ENCODE peak calls at places on chromosomes 6 and 20, in eight cellular contexts. A is AG04450, Y is brain microvascular endothelial cell, C is ovary, D is ascending aorta, M is neural progenitor cell, H is stomach, Q is left ventricle myocardium inferior. V is an unnamed sample.

GRCh38 chr6:155013457-155013876 is 18.4 kb downstream of the TIAM2 start:
- DNase-seq in A (no peak), Y (no peak), C (no peak), D (no peak), M (no peak), H (no peak), Q (no peak), V (peak; percentile 33)

GRCh38 chr20:23078351-23078993 is 7.7 kb downstream of the CD93 start:
- DNase-seq in A (no peak), Y (no peak), C (no peak), D (no peak), M (peak; percentile 40), H (no peak), Q (no peak), V (peak; percentile 64)

GRCh38 chr6:116096979-116097816 is 3.5 kb upstream of the NT5DC1 start:
- DNase-seq in A (no peak), Y (no peak), C (no peak), D (no peak), M (no peak), H (no peak), Q (no peak), V (peak; percentile 35)

GRCh38 chr6:683742-684440 is 9.0 kb downstream of the EXOC2 start:
- DNase-seq in A (peak; percentile 79), Y (peak; percentile 92), C (no peak), D (no peak), M (peak; percentile 83), H (no peak), Q (no peak), V (peak; percentile 67)

GRCh38 chr20:37290158-37290810 is 829 bp downstream of the MANBAL start:
- DNase-seq in A (no peak), Y (no peak), C (peak; percentile 13), D (no peak), M (no peak), H (no peak), Q (no peak), V (no peak)

GRCh38 chr6:4460595-4461475 is 315.4 kb upstream of the CDYL start:
- DNase-seq in A (peak; percentile 23), Y (no peak), C (peak; percentile 36), D (peak; percentile 9), M (peak; percentile 54), H (peak; percentile 29), Q (peak; percentile 77), V (peak; percentile 53)

GRCh38 chr6:47362857-47363461 is 53.3 kb upstream of the TNFRSF21 start:
- DNase-seq in A (no peak), Y (no peak), C (no peak), D (no peak), M (no peak), H (no peak), Q (no peak), V (no peak)

GRCh38 chr6:3280091-3280490 is 21.3 kb downstream of the PSMG4 start:
- DNase-seq in A (no peak), Y (peak; percentile 22), C (no peak), D (no peak), M (no peak), H (no peak), Q (no peak), V (no peak)

GRCh38 chr6:5590187-5590586 is 328.9 kb downstream of the FARS2 start:
- DNase-seq in A (no peak), Y (no peak), C (no peak), D (no peak), M (no peak), H (no peak), Q (peak; percentile 78), V (no peak)

GRCh38 chr6:119536666-119537065 is 187.1 kb upstream of the MAN1A1 start:
- DNase-seq in A (no peak), Y (no peak), C (no peak), D (no peak), M (no peak), H (no peak), Q (no peak), V (no peak)

GRCh38 chr6:106732541-106732940 is 103.2 kb downstream of the QRSL1 start:
- DNase-seq in A (no peak), Y (no peak), C (no peak), D (no peak), M (no peak), H (no peak), Q (no peak), V (no peak)

GRCh38 chr6:13425971-13426931 is 61.1 kb downstream of the GFOD1 start:
- DNase-seq in A (no peak), Y (peak; percentile 24), C (no peak), D (no peak), M (no peak), H (no peak), Q (no peak), V (no peak)

GRCh38 chr6:2531426-2532208 is 219.1 kb downstream of the MYLK4 start:
- DNase-seq in A (peak; percentile 78), Y (peak; percentile 88), C (no peak), D (no peak), M (no peak), H (no peak), Q (no peak), V (peak; percentile 95)

GRCh38 chr6:132213191-132213590 is 188.1 kb downstream of the MOXD1 start:
- DNase-seq in A (no peak), Y (no peak), C (no peak), D (no peak), M (no peak), H (no peak), Q (no peak), V (no peak)

GRCh38 chr20:21166801-21167200 is 40.9 kb downstream of the KIZ start:
- DNase-seq in A (no peak), Y (no peak), C (no peak), D (no peak), M (no peak), H (no peak), Q (no peak), V (no peak)

GRCh38 chr6:7406743-7407142 is 17.1 kb downstream of the RIOK1 start:
- DNase-seq in A (no peak), Y (no peak), C (no peak), D (no peak), M (no peak), H (no peak), Q (no peak), V (no peak)

GRCh38 chr6:26258199-26258977 is 106.6 kb upstream of the BTN3A2 start:
- DNase-seq in A (no peak), Y (no peak), C (no peak), D (no peak), M (peak; percentile 39), H (no peak), Q (no peak), V (no peak)
- H3K4me3 ChIP-seq in A (no peak overlapping the region), Y (no peak overlapping the region), C (no peak overlapping the region), D (no peak overlapping the region), M (no peak overlapping the region), H (no peak overlapping the region), Q (no peak overlapping the region), V (no peak overlapping the region)

DNA sequence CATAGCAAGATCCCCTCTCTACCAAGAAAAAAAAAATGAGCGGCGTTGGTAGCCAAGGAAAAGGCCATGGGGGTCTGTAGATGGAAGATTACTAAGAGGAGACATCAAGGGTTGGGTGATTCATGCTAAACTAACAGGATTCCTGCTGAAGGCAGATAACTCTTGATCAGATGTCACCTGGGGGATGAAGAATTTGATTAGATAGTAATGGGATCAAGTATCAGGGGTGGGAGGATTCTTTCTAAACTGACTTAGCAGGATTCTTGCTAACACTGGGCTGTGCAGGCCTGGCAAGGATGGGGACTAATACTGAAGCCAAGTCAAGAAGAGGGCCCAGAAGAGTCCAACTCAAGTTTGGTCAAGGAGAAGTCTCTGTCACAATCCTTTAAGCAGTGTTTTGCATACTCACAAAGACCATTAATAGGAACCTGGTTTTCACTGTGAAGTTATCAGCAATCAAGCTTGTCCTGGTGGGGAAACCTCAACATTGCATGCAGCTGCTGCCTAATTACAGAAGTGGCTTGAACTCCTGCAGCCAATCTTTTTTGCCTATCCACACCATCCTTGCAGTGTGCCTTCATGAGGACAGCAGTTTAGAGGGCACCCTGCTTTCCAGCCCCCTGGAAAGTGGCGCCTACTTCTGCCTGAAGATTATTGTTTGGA is 61.3 kb downstream of the ANKRD6 start:
- DNase-seq in A (no peak), Y (no peak), C (no peak), D (no peak), M (no peak), H (no peak), Q (no peak), V (no peak)
- TF ChIP-seq CTCF in A (no peak), Y (peak; percentile 14), C (no peak), D (no peak), M (peak; percentile 32), H (no peak), Q (no peak), V (no peak)

GRCh38 chr20:51531712-51532456 is 10.6 kb downstream of the NFATC2 start:
- DNase-seq in A (no peak), Y (no peak), C (no peak), D (no peak), M (no peak), H (no peak), Q (no peak), V (no peak)

GRCh38 chr20:51534764-51535386 is 7.6 kb downstream of the NFATC2 start:
- DNase-seq in A (no peak), Y (no peak), C (no peak), D (no peak), M (no peak), H (no peak), Q (no peak), V (no peak)

GRCh38 chr20:51532577-51533191 is 9.8 kb downstream of the NFATC2 start:
- DNase-seq in A (no peak), Y (no peak), C (no peak), D (peak; percentile 57), M (no peak), H (no peak), Q (peak; percentile 52), V (peak; percentile 20)

GRCh38 chr20:51531141-51531710 is 11.3 kb downstream of the NFATC2 start:
- DNase-seq in A (no peak), Y (no peak), C (no peak), D (no peak), M (no peak), H (no peak), Q (no peak), V (no peak)

GRCh38 chr20:51533291-51534172 is 9.0 kb downstream of the NFATC2 start:
- DNase-seq in A (no peak), Y (peak; percentile 33), C (no peak), D (no peak), M (no peak), H (no peak), Q (no peak), V (peak; percentile 39)
- H3K4me3 ChIP-seq in A (no peak overlapping the region), Y (no peak overlapping the region), C (no peak overlapping the region), D (no peak overlapping the region), M (no peak overlapping the region), H (no peak overlapping the region), Q (no peak overlapping the region), V (no peak overlapping the region)

GRCh38 chr6:15444081-15444731 is 198.3 kb downstream of the JARID2 start:
- DNase-seq in A (peak; percentile 59), Y (no peak), C (peak; percentile 41), D (no peak), M (no peak), H (no peak), Q (no peak), V (no peak)

GRCh38 chr6:15447546-15448232 is 201.8 kb downstream of the JARID2 start:
- DNase-seq in A (no peak), Y (no peak), C (no peak), D (no peak), M (peak; percentile 85), H (no peak), Q (no peak), V (no peak)

GRCh38 chr6:15442467-15442866 is 196.6 kb downstream of the JARID2 start:
- DNase-seq in A (no peak), Y (no peak), C (no peak), D (no peak), M (no peak), H (no peak), Q (no peak), V (no peak)

GRCh38 chr6:15443119-15443518 is 197.2 kb downstream of the JARID2 start:
- DNase-seq in A (peak; percentile 72), Y (peak; percentile 69), C (no peak), D (no peak), M (no peak), H (no peak), Q (no peak), V (peak; percentile 85)

GRCh38 chr6:15444881-15445280 is 199.0 kb downstream of the JARID2 start:
- DNase-seq in A (no peak), Y (no peak), C (no peak), D (no peak), M (no peak), H (no peak), Q (no peak), V (no peak)
- TF ChIP-seq CTCF in A (no peak), Y (peak; percentile 16), C (no peak), D (no peak), M (peak; percentile 35), H (no peak), Q (no peak), V (no peak)

V was measured in foreskin fibroblast.